ENCODE peak calls at places on chromosome 19, in nine cellular contexts. I, W, D, U, Z, X, J, N and P are unnamed samples.
A peak's percentile ranks its signal among the peaks of the same experiment; 100 is the strongest.

GRCh38 chr19:48997972-48998371 is 4.3 kb downstream of the RUVBL2 start:
- DNase-seq in I (no peak), W (no peak), D (no peak), U (no peak), Z (peak; percentile 47), X (peak; percentile 32), J (peak; percentile 45), N (no peak), P (no peak)

GRCh38 chr19:47239610-47240296 is 8.8 kb upstream of the BBC3 start:
- DNase-seq in I (peak; percentile 57), W (no peak), D (no peak), U (no peak), Z (peak; percentile 74), X (peak; percentile 60), J (peak; percentile 47), N (no peak), P (no peak)

GRCh38 chr19:4183967-4184717 is 1.7 kb downstream of the ANKRD24 start:
- DNase-seq in I (no peak), W (no peak), D (no peak), U (no peak), Z (no peak), X (no peak), J (no peak), N (no peak), P (no peak)

GRCh38 chr19:17765069-17765618 is 13.9 kb downstream of the FCHO1 start:
- DNase-seq in I (no peak), W (peak; percentile 38), D (peak; percentile 48), U (no peak), Z (no peak), X (no peak), J (no peak), N (no peak), P (no peak)

GRCh38 chr19:39765091-39766076 is 13.3 kb upstream of the LEUTX start:
- DNase-seq in I (peak; percentile 17), W (peak; percentile 21), D (peak; percentile 22), U (no peak), Z (peak; percentile 43), X (peak; percentile 36), J (peak; percentile 41), N (no peak), P (no peak)

GRCh38 chr19:5395996-5396939 is 55.7 kb upstream of the PTPRS start:
- DNase-seq in I (no peak), W (no peak), D (no peak), U (no peak), Z (no peak), X (no peak), J (no peak), N (no peak), P (no peak)

GRCh38 chr19:3167533-3168272 is 10.9 kb upstream of the S1PR4 start:
- DNase-seq in I (no peak), W (no peak), D (no peak), U (no peak), Z (no peak), X (no peak), J (no peak), N (no peak), P (no peak)

GRCh38 chr19:14477417-14478112 is 2.4 kb upstream of the PTGER1 start:
- DNase-seq in I (no peak), W (no peak), D (no peak), U (no peak), Z (no peak), X (no peak), J (no peak), N (no peak), P (no peak)

GRCh38 chr19:38059897-38060296 is 152.9 kb downstream of the SIPA1L3 start:
- DNase-seq in I (no peak), W (no peak), D (no peak), U (no peak), Z (peak; percentile 85), X (no peak), J (no peak), N (no peak), P (no peak)

GRCh38 chr19:55930996-55931515 is 1.1 kb downstream of the NLRP13 start:
- DNase-seq in I (no peak), W (no peak), D (no peak), U (no peak), Z (no peak), X (no peak), J (no peak), N (no peak), P (no peak)

GRCh38 chr19:38434549-38435051 is 1.1 kb downstream of the RYR1 start:
- DNase-seq in I (no peak), W (peak; percentile 22), D (no peak), U (no peak), Z (no peak), X (no peak), J (no peak), N (no peak), P (no peak)

GRCh38 chr19:18940791-18941627 is at the start of gene HOMER3:
- DNase-seq in I (peak; percentile 83), W (peak; percentile 81), D (peak; percentile 85), U (no peak), Z (peak; percentile 20), X (peak; percentile 79), J (peak; percentile 39), N (no peak), P (peak; percentile 82)

GRCh38 chr19:36573948-36574726 is 1.0 kb upstream of the ZNF529 start:
- DNase-seq in I (no peak), W (no peak), D (no peak), U (no peak), Z (peak; percentile 49), X (peak; percentile 20), J (peak; percentile 35), N (no peak), P (no peak)

GRCh38 chr19:38928406-38929001 is 2.1 kb downstream of the SARS2 start:
- DNase-seq in I (no peak), W (no peak), D (no peak), U (no peak), Z (no peak), X (no peak), J (no peak), N (no peak), P (no peak)

GRCh38 chr19:38395381-38396127 is 7.1 kb downstream of the SPRED3 start:
- DNase-seq in I (no peak), W (no peak), D (no peak), U (no peak), Z (no peak), X (no peak), J (no peak), N (no peak), P (no peak)

GRCh38 chr19:31974941-31975340 is 370.5 kb upstream of the ZNF507 start:
- DNase-seq in I (no peak), W (no peak), D (no peak), U (no peak), Z (no peak), X (no peak), J (no peak), N (no peak), P (peak; percentile 40)

GRCh38 chr19:18408053-18408476 is 10.6 kb upstream of the LRRC25 start:
- DNase-seq in I (no peak), W (no peak), D (peak; percentile 8), U (no peak), Z (no peak), X (peak; percentile 52), J (no peak), N (no peak), P (no peak)

GRCh38 chr19:6220385-6221191 is 59.2 kb downstream of the MLLT1 start:
- DNase-seq in I (peak; percentile 78), W (peak; percentile 66), D (no peak), U (peak; percentile 31), Z (no peak), X (peak; percentile 31), J (peak; percentile 64), N (no peak), P (no peak)

GRCh38 chr19:1040476-1041271 is 767 bp downstream of the ABCA7 start:
- DNase-seq in I (peak; percentile 76), W (peak; percentile 80), D (peak; percentile 92), U (peak; percentile 88), Z (peak; percentile 90), X (peak; percentile 89), J (peak; percentile 93), N (peak; percentile 55), P (no peak)
- H3K27ac ChIP-seq in I (no peak overlapping the region), W (peak overlapping the region; percentile 39), D (no peak overlapping the region), U (peak overlapping the region; percentile 58), Z (no peak overlapping the region), X (peak overlapping the region; percentile 71), J (no peak overlapping the region), N (peak overlapping the region; percentile 82), P (no peak overlapping the region)

GRCh38 chr19:45276284-45276687 is 25.2 kb downstream of the MARK4 start:
- DNase-seq in I (no peak), W (no peak), D (no peak), U (no peak), Z (no peak), X (no peak), J (peak; percentile 29), N (no peak), P (no peak)
- TF ChIP-seq CTCF in I (no peak), W (no peak), D (no peak), U (no peak), Z (no peak), X (no peak), J (no peak), N (no peak), P (no peak)

DNA sequence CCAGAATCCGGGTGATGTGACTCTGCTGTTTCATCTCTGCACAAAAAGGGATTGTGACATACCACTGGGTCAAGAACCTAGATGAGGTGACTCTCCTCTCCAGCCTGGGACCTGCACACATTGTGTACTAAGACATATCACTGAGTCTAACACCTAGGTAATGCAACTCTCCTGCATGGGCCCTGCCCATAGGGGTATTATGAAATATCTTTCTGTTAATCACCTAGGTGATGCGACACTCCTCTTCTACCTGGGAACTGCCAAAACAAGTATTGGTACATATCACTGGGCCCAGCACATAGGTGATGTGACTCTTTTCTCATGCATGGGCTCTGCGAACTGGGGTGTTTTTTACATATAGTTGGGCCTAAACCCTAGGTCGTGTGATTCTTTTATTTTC is 35.5 kb upstream of the ZNF254 start:
- DNase-seq in I (no peak), W (no peak), D (no peak), U (no peak), Z (no peak), X (no peak), J (no peak), N (no peak), P (no peak)
- H3K27ac ChIP-seq in I (no peak overlapping the region), W (no peak overlapping the region), D (no peak overlapping the region), U (no peak overlapping the region), Z (no peak overlapping the region), X (no peak overlapping the region), J (no peak overlapping the region), N (peak overlapping the region; percentile 5), P (no peak overlapping the region)

DNA sequence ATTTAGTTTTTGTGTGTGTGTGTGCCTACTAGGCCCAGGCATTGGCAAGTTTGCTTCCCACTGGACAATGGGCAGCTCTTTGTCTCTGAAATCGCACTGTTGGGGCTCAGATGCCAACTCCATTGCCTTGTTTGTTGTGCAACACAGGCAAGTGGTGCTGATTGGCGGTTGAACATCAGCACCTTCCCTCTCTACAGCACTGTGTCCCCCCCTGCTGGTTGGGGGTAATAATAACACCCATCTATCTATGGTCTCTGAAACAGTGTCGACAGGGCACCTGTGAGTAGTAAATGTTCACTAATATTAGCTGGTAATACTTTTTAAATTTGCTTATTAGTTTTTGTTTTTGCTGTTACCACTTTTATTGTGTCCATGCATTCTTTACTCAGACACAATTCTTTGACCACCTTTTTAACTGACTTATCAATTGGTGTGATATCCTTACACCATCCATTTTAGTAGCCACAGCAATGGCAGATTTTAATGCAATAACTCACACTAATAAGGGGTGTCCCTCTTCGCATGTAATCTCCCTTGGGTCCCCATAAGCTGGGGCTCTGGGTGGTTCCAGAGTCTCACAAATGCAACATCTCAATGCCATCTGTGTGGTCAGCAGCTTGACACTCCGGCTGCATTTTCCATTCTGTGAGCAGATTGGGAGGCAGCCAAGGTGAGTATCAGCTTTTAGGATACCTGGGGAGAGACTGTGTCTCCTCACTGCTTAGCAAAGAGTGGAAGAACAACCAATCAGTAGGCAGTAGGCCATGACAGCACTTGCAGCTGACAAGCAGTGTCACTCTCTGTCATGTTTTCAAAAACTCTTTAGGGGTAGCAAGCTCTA is 47.7 kb upstream of the UQCRFS1 start:
- DNase-seq in I (no peak), W (no peak), D (no peak), U (no peak), Z (no peak), X (no peak), J (peak; percentile 4), N (no peak), P (peak; percentile 17)
- TF ChIP-seq CTCF in I (no peak), W (peak; percentile 7), D (peak; percentile 35), U (peak; percentile 29), Z (no peak), X (no peak), J (peak; percentile 33), N (no peak), P (no peak)